ENCODE peak calls at places on chromosomes 2 and 18, in six cellular contexts. One of them, this sample, is unnamed.

GRCh38 chr18:3603460-3604259 is 153.7 kb downstream of the TGIF1 start:
- DNase-seq in A549: no peak
- DNase-seq in adrenal gland: no peak
- DNase-seq in heart right ventricle: no peak
- DNase-seq in fibroblast of lung: peak
- DNase-seq in left lung: no peak
- DNase-seq in this sample: peak

GRCh38 chr2:135219226-135219625 is 167.1 kb downstream of the RAB3GAP1 start:
- DNase-seq in A549: no peak
- DNase-seq in adrenal gland: no peak
- DNase-seq in heart right ventricle: no peak
- DNase-seq in fibroblast of lung: no peak
- DNase-seq in left lung: no peak
- DNase-seq in this sample: peak

GRCh38 chr2:88329815-88330603 is 122.5 kb downstream of the FOXI3 start:
- DNase-seq in A549: no peak
- DNase-seq in adrenal gland: no peak
- DNase-seq in heart right ventricle: no peak
- DNase-seq in fibroblast of lung: peak
- DNase-seq in left lung: no peak
- DNase-seq in this sample: peak

GRCh38 chr2:121944072-121944829 is 188.8 kb downstream of the TSN start:
- DNase-seq in A549: peak
- DNase-seq in adrenal gland: no peak
- DNase-seq in heart right ventricle: no peak
- DNase-seq in fibroblast of lung: peak
- DNase-seq in left lung: no peak
- DNase-seq in this sample: peak

GRCh38 chr2:86592547-86593230 is 29.4 kb upstream of the CHMP3 start:
- DNase-seq in A549: no peak
- DNase-seq in adrenal gland: peak
- DNase-seq in heart right ventricle: peak
- DNase-seq in fibroblast of lung: peak
- DNase-seq in left lung: no peak
- DNase-seq in this sample: no peak

GRCh38 chr2:28956415-28956826 is 24.7 kb upstream of the TOGARAM2 start:
- DNase-seq in A549: no peak
- DNase-seq in adrenal gland: no peak
- DNase-seq in heart right ventricle: no peak
- DNase-seq in fibroblast of lung: peak
- DNase-seq in left lung: no peak
- DNase-seq in this sample: no peak

GRCh38 chr2:100683231-100683630 is 120.4 kb downstream of the PDCL3 start:
- DNase-seq in A549: no peak
- DNase-seq in adrenal gland: no peak
- DNase-seq in heart right ventricle: no peak
- DNase-seq in fibroblast of lung: no peak
- DNase-seq in left lung: no peak
- DNase-seq in this sample: no peak

GRCh38 chr2:238505119-238505891 is 78.6 kb downstream of the ASB1 start:
- DNase-seq in A549: no peak
- DNase-seq in adrenal gland: no peak
- DNase-seq in heart right ventricle: no peak
- DNase-seq in fibroblast of lung: peak
- DNase-seq in left lung: no peak
- DNase-seq in this sample: no peak

GRCh38 chr2:6823111-6823510 is 42.6 kb downstream of the CMPK2 start:
- DNase-seq in A549: no peak
- DNase-seq in adrenal gland: no peak
- DNase-seq in heart right ventricle: no peak
- DNase-seq in fibroblast of lung: peak
- DNase-seq in left lung: no peak
- DNase-seq in this sample: no peak

GRCh38 chr18:46294325-46294724 is 190.1 kb downstream of the HAUS1 start:
- DNase-seq in A549: no peak
- DNase-seq in adrenal gland: no peak
- DNase-seq in heart right ventricle: no peak
- DNase-seq in fibroblast of lung: no peak
- DNase-seq in left lung: no peak
- DNase-seq in this sample: no peak

GRCh38 chr18:31230495-31230894 is 67.8 kb upstream of the DSC1 start:
- DNase-seq in A549: peak
- DNase-seq in adrenal gland: no peak
- DNase-seq in heart right ventricle: no peak
- DNase-seq in fibroblast of lung: peak
- DNase-seq in left lung: no peak
- DNase-seq in this sample: peak

GRCh38 chr2:70978388-70979357 is at the start of gene ANKRD53:
- DNase-seq in A549: no peak
- DNase-seq in adrenal gland: peak
- DNase-seq in heart right ventricle: peak
- DNase-seq in fibroblast of lung: peak
- DNase-seq in left lung: peak
- DNase-seq in this sample: no peak

GRCh38 chr2:30561349-30561748 is 114.3 kb downstream of the LCLAT1 start:
- DNase-seq in A549: no peak
- DNase-seq in adrenal gland: no peak
- DNase-seq in heart right ventricle: no peak
- DNase-seq in fibroblast of lung: no peak
- DNase-seq in left lung: no peak
- DNase-seq in this sample: no peak

GRCh38 chr2:134623046-134623445 is 95.8 kb downstream of the TMEM163 start:
- DNase-seq in A549: no peak
- DNase-seq in adrenal gland: no peak
- DNase-seq in heart right ventricle: no peak
- DNase-seq in fibroblast of lung: no peak
- DNase-seq in left lung: no peak
- DNase-seq in this sample: no peak

GRCh38 chr2:48531141-48531648 is 1.2 kb downstream of the STON1 start:
- DNase-seq in A549: no peak
- DNase-seq in adrenal gland: no peak
- DNase-seq in heart right ventricle: no peak
- DNase-seq in fibroblast of lung: peak
- DNase-seq in left lung: no peak
- DNase-seq in this sample: peak

GRCh38 chr2:27059141-27059820 is 7.8 kb downstream of the AGBL5 start:
- DNase-seq in A549: no peak
- DNase-seq in adrenal gland: no peak
- DNase-seq in heart right ventricle: no peak
- DNase-seq in fibroblast of lung: no peak
- DNase-seq in left lung: no peak
- DNase-seq in this sample: no peak

GRCh38 chr18:9712606-9713005 is 4.5 kb downstream of the RAB31 start:
- DNase-seq in A549: no peak
- DNase-seq in adrenal gland: no peak
- DNase-seq in heart right ventricle: no peak
- DNase-seq in fibroblast of lung: no peak
- DNase-seq in left lung: no peak
- DNase-seq in this sample: no peak

GRCh38 chr2:85811173-85811849 is 57.5 kb downstream of the ATOH8 start:
- DNase-seq in A549: no peak
- DNase-seq in adrenal gland: no peak
- DNase-seq in heart right ventricle: peak
- DNase-seq in fibroblast of lung: peak
- DNase-seq in left lung: no peak
- DNase-seq in this sample: no peak

GRCh38 chr18:36993068-36993467 is 164.1 kb downstream of the KIAA1328 start:
- DNase-seq in A549: no peak
- DNase-seq in adrenal gland: no peak
- DNase-seq in heart right ventricle: no peak
- DNase-seq in fibroblast of lung: peak
- DNase-seq in left lung: no peak
- DNase-seq in this sample: peak

GRCh38 chr2:138787053-138787666 is 7.0 kb upstream of the NXPH2 start:
- DNase-seq in A549: no peak
- DNase-seq in adrenal gland: no peak
- DNase-seq in heart right ventricle: no peak
- DNase-seq in fibroblast of lung: peak
- DNase-seq in left lung: no peak
- DNase-seq in this sample: peak

GRCh38 chr2:100416939-100417744 is at the start of gene CHST10:
- DNase-seq in A549: peak
- DNase-seq in adrenal gland: peak
- DNase-seq in heart right ventricle: peak
- DNase-seq in fibroblast of lung: peak
- DNase-seq in left lung: peak
- DNase-seq in this sample: peak

GRCh38 chr2:70523996-70524965 is 29.3 kb downstream of the TGFA start:
- DNase-seq in A549: peak
- DNase-seq in adrenal gland: peak
- DNase-seq in heart right ventricle: no peak
- DNase-seq in fibroblast of lung: peak
- DNase-seq in left lung: peak
- DNase-seq in this sample: peak

GRCh38 chr2:221554769-221555510 is 17.2 kb downstream of the EPHA4 start:
- DNase-seq in A549: no peak
- DNase-seq in adrenal gland: no peak
- DNase-seq in heart right ventricle: peak
- DNase-seq in fibroblast of lung: peak
- DNase-seq in left lung: no peak
- DNase-seq in this sample: no peak

GRCh38 chr2:128520787-128521186 is 202.1 kb upstream of the HS6ST1 start:
- DNase-seq in A549: no peak
- DNase-seq in adrenal gland: no peak
- DNase-seq in heart right ventricle: no peak
- DNase-seq in fibroblast of lung: no peak
- DNase-seq in left lung: no peak
- DNase-seq in this sample: no peak

GRCh38 chr2:121014876-121015275 is 270.1 kb downstream of the TFCP2L1 start:
- DNase-seq in A549: no peak
- DNase-seq in adrenal gland: no peak
- DNase-seq in heart right ventricle: no peak
- DNase-seq in fibroblast of lung: no peak
- DNase-seq in left lung: no peak
- DNase-seq in this sample: no peak

GRCh38 chr2:37117566-37117965 is 33.2 kb downstream of the GPATCH11 start:
- DNase-seq in A549: no peak
- DNase-seq in adrenal gland: no peak
- DNase-seq in heart right ventricle: no peak
- DNase-seq in fibroblast of lung: no peak
- DNase-seq in left lung: no peak
- DNase-seq in this sample: no peak

GRCh38 chr2:234372506-234372905 is 124.4 kb downstream of the ARL4C start:
- DNase-seq in A549: no peak
- DNase-seq in adrenal gland: no peak
- DNase-seq in heart right ventricle: no peak
- DNase-seq in fibroblast of lung: no peak
- DNase-seq in left lung: no peak
- DNase-seq in this sample: no peak
- H3K27ac ChIP-seq in A549: peak
- H3K27ac ChIP-seq in adrenal gland: no peak
- H3K27ac ChIP-seq in heart right ventricle: no peak
- H3K27ac ChIP-seq in fibroblast of lung: no peak
- H3K27ac ChIP-seq in left lung: no peak
- H3K27ac ChIP-seq in this sample: no peak

GRCh38 chr18:52183107-52183506 is 156.9 kb upstream of the DCC start:
- DNase-seq in A549: no peak
- DNase-seq in adrenal gland: no peak
- DNase-seq in heart right ventricle: no peak
- DNase-seq in fibroblast of lung: no peak
- DNase-seq in left lung: no peak
- DNase-seq in this sample: no peak
- H3K27ac ChIP-seq in A549: no peak
- H3K27ac ChIP-seq in adrenal gland: no peak
- H3K27ac ChIP-seq in heart right ventricle: no peak
- H3K27ac ChIP-seq in fibroblast of lung: no peak
- H3K27ac ChIP-seq in left lung: no peak
- H3K27ac ChIP-seq in this sample: no peak

GRCh38 chr18:34978533-34978893 is 62.7 kb upstream of the MAPRE2 start:
- DNase-seq in A549: no peak
- DNase-seq in adrenal gland: no peak
- DNase-seq in heart right ventricle: no peak
- DNase-seq in fibroblast of lung: no peak
- DNase-seq in left lung: no peak
- DNase-seq in this sample: no peak

GRCh38 chr18:34981487-34981886 is 59.7 kb upstream of the MAPRE2 start:
- DNase-seq in A549: no peak
- DNase-seq in adrenal gland: no peak
- DNase-seq in heart right ventricle: no peak
- DNase-seq in fibroblast of lung: no peak
- DNase-seq in left lung: no peak
- DNase-seq in this sample: no peak

GRCh38 chr18:34977787-34978532 is 63.3 kb upstream of the MAPRE2 start:
- DNase-seq in A549: no peak
- DNase-seq in adrenal gland: peak
- DNase-seq in heart right ventricle: peak
- DNase-seq in fibroblast of lung: no peak
- DNase-seq in left lung: peak
- DNase-seq in this sample: no peak

GRCh38 chr18:34976899-34977786 is 64.1 kb upstream of the MAPRE2 start:
- DNase-seq in A549: peak
- DNase-seq in adrenal gland: peak
- DNase-seq in heart right ventricle: peak
- DNase-seq in fibroblast of lung: peak
- DNase-seq in left lung: peak
- DNase-seq in this sample: no peak

DNA sequence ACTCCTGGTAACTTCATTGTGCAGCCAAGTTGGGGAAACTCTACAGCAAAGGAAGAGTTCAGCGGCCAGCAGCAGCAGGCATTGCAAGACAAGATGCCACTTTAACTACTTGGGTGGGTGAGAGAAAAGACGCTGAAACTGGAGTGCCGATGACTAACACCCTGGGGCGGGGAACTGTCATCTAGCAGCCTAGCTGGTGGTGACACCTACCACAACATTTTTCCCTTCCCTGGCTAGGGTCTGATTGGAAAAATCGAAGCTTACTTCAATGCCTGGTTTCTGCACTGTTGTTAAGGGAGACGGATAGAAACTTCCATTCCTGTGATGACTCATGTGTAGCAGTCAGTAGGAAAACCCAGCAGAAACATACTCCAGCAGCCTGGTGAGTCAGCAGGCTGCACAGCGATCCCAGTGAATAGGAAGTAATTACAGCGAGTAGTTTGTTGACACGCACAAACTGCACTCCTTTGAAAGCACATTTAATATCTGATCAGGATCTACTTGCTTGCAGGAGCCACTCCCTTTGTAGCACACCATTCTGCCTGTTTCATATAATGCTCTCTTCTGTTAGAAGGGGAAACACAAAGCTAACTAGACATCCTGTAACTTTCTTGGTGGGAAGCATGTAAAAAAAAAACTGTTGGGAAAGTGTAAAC is 62.1 kb upstream of the MAPRE2 start:
- DNase-seq in A549: peak
- DNase-seq in adrenal gland: peak
- DNase-seq in heart right ventricle: peak
- DNase-seq in fibroblast of lung: peak
- DNase-seq in left lung: peak
- DNase-seq in this sample: peak
- H3K27ac ChIP-seq in A549: peak
- H3K27ac ChIP-seq in adrenal gland: no peak
- H3K27ac ChIP-seq in heart right ventricle: peak
- H3K27ac ChIP-seq in fibroblast of lung: peak
- H3K27ac ChIP-seq in left lung: peak
- H3K27ac ChIP-seq in this sample: peak

DNA sequence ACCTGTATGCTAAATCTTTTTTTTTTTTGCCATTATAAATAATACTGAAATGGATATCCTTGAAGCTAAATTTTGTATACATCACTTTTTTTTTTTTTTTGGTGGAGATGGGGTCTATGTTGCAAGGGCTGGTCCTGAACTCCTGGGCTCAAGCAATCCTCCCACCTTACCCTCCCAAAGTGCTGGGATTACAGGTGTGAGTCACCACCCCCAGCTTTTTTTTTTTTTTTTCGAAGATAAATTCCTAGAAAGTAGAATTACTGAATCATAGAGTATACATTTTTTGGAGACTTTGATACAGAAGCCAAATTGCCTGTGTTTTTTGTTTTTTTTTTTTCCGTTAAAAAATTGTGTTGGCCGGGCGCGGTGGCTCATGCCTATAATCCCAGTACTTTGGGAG is 51.0 kb upstream of the MCFD2 start:
- DNase-seq in A549: no peak
- DNase-seq in adrenal gland: no peak
- DNase-seq in heart right ventricle: no peak
- DNase-seq in fibroblast of lung: no peak
- DNase-seq in left lung: no peak
- DNase-seq in this sample: no peak
- H3K27ac ChIP-seq in A549: peak
- H3K27ac ChIP-seq in adrenal gland: peak
- H3K27ac ChIP-seq in heart right ventricle: no peak
- H3K27ac ChIP-seq in fibroblast of lung: peak
- H3K27ac ChIP-seq in left lung: peak
- H3K27ac ChIP-seq in this sample: peak

This sample was measured in foreskin keratinocyte.